ENCODE peak calls at places on chromosome 1, in five cellular contexts. T is BE2C, S is iPS-NIHi11, F is pancreas, Y is ACHN. A is an unnamed sample.

GRCh38 chr1:210467440-210468040 is 138.8 kb downstream of the HHAT start:
- DNase-seq in T (no peak), S (no peak), F (no peak), Y (no peak), A (no peak)

GRCh38 chr1:111615874-111616715 is 3.5 kb upstream of the RAP1A start:
- DNase-seq in T (no peak), S (no peak), F (no peak), Y (no peak), A (no peak)

GRCh38 chr1:219184337-219184736 is 10.7 kb downstream of the LYPLAL1 start:
- DNase-seq in T (no peak), S (no peak), F (no peak), Y (no peak), A (no peak)

GRCh38 chr1:186178426-186179043 is 196.5 kb downstream of the TPR start:
- DNase-seq in T (no peak), S (no peak), F (no peak), Y (no peak), A (no peak)

GRCh38 chr1:41340655-41341364 is 20.4 kb upstream of the FOXO6 start:
- DNase-seq in T (no peak), S (no peak), F (peak), Y (no peak), A (no peak)

GRCh38 chr1:19250629-19251304 is 557 bp downstream of the EMC1 start:
- DNase-seq in T (no peak), S (no peak), F (no peak), Y (peak), A (no peak)

GRCh38 chr1:11448375-11449085 is 30.4 kb upstream of the DISP3 start:
- DNase-seq in T (no peak), S (no peak), F (no peak), Y (no peak), A (no peak)

GRCh38 chr1:67853704-67854103 is 20.4 kb upstream of the GNG12 start:
- DNase-seq in T (peak), S (peak), F (peak), Y (peak), A (peak)

GRCh38 chr1:241799414-241799813 is 48.6 kb upstream of the EXO1 start:
- DNase-seq in T (no peak), S (no peak), F (no peak), Y (no peak), A (no peak)

GRCh38 chr1:213982814-213983588 is 4.8 kb upstream of the PROX1 start:
- DNase-seq in T (peak), S (peak), F (peak), Y (no peak), A (peak)

GRCh38 chr1:206699626-206700025 is 14.9 kb downstream of the MAPKAPK2 start:
- DNase-seq in T (no peak), S (no peak), F (no peak), Y (no peak), A (no peak)

A was measured in SJCRH30.